ENCODE peak calls at places on chromosomes 4 and X, in four cellular contexts. H, A, J and T are unnamed samples.

GRCh38 chr4:878796-879729 is 53.1 kb downstream of the GAK start:
- DNase-seq in H (no peak), A (no peak), J (no peak), T (no peak)

GRCh38 chr4:106497271-106497670 is 128.7 kb upstream of the GIMD1 start:
- DNase-seq in H (no peak), A (no peak), J (no peak), T (no peak)

GRCh38 chr4:12123709-12124108 is 695.0 kb upstream of the HS3ST1 start:
- DNase-seq in H (no peak), A (no peak), J (peak; percentile 38), T (no peak)

GRCh38 chrX:30653415-30654131 is at the start of gene GK:
- DNase-seq in H (peak; percentile 19), A (no peak), J (no peak), T (no peak)

GRCh38 chr4:70746179-70746839 is 24.5 kb downstream of the RUFY3 start:
- DNase-seq in H (no peak), A (no peak), J (peak; percentile 76), T (no peak)

GRCh38 chr4:155541716-155542115 is 124.9 kb upstream of the GUCY1A1 start:
- DNase-seq in H (no peak), A (no peak), J (no peak), T (no peak)

GRCh38 chr4:128649575-128650205 is 159.8 kb upstream of the JADE1 start:
- DNase-seq in H (peak; percentile 33), A (peak; percentile 12), J (no peak), T (no peak)

GRCh38 chr4:118740869-118741268 is 55.7 kb downstream of the METTL14 start:
- DNase-seq in H (no peak), A (no peak), J (no peak), T (no peak)

GRCh38 chr4:25448379-25449109 is 71.5 kb downstream of the ANAPC4 start:
- DNase-seq in H (no peak), A (no peak), J (no peak), T (no peak)

GRCh38 chr4:146132445-146132844 is 43.1 kb upstream of the LSM6 start:
- DNase-seq in H (no peak), A (no peak), J (no peak), T (no peak)

GRCh38 chr4:182429896-182430295 is 186.7 kb downstream of the TENM3 start:
- DNase-seq in H (no peak), A (no peak), J (no peak), T (no peak)

GRCh38 chrX:19888419-19888879 is 1.0 kb upstream of the SH3KBP1 start:
- DNase-seq in H (no peak), A (peak; percentile 87), J (no peak), T (peak; percentile 33)

GRCh38 chr4:105837037-105837436 is 58.2 kb upstream of the NPNT start:
- DNase-seq in H (no peak), A (no peak), J (no peak), T (no peak)

GRCh38 chr4:26288308-26288982 is 32.4 kb upstream of the RBPJ start:
- DNase-seq in H (no peak), A (peak; percentile 5), J (peak; percentile 62), T (no peak)

GRCh38 chr4:11218692-11219091 is 210.0 kb downstream of the HS3ST1 start:
- DNase-seq in H (no peak), A (no peak), J (no peak), T (no peak)

GRCh38 chr4:34200535-34200934 is 2043.8 kb downstream of the ARAP2 start:
- DNase-seq in H (no peak), A (peak; percentile 8), J (no peak), T (no peak)

GRCh38 chr4:57073559-57073958 is 36.6 kb downstream of the IGFBP7 start:
- DNase-seq in H (no peak), A (no peak), J (no peak), T (no peak)

GRCh38 chr4:185779520-185779919 is 32.5 kb downstream of the SORBS2 start:
- DNase-seq in H (no peak), A (peak; percentile 13), J (no peak), T (no peak)

GRCh38 chr4:47135210-47135609 is 103.8 kb downstream of the GABRB1 start:
- DNase-seq in H (no peak), A (no peak), J (no peak), T (no peak)

GRCh38 chr4:155666701-155667537 is at the start of gene GUCY1A1:
- DNase-seq in H (peak; percentile 16), A (no peak), J (peak; percentile 76), T (no peak)

GRCh38 chrX:72100824-72101351 is 30.8 kb downstream of the RTL5 start:
- DNase-seq in H (peak; percentile 41), A (no peak), J (peak; percentile 57), T (no peak)

GRCh38 chrX:154396948-154397887 is 959 bp upstream of the RPL10 start:
- DNase-seq in H (peak; percentile 83), A (peak; percentile 82), J (peak; percentile 75), T (no peak)

GRCh38 chrX:132393090-132393884 is 95.6 kb downstream of the MBNL3 start:
- DNase-seq in H (no peak), A (no peak), J (no peak), T (no peak)

GRCh38 chr4:188989371-188989770 is 850.1 kb downstream of the TRIML1 start:
- DNase-seq in H (no peak), A (peak; percentile 28), J (no peak), T (no peak)

GRCh38 chr4:41994461-41994860 is 4.1 kb downstream of the SLC30A9 start:
- DNase-seq in H (no peak), A (no peak), J (no peak), T (no peak)

GRCh38 chr4:60134106-60134505 is 1066.0 kb upstream of the ADGRL3 start:
- DNase-seq in H (no peak), A (no peak), J (no peak), T (no peak)

GRCh38 chr4:118120120-118120760 is 86.0 kb downstream of the NDST3 start:
- DNase-seq in H (no peak), A (no peak), J (no peak), T (no peak)

GRCh38 chr4:169017971-169018370 is 7.9 kb upstream of the CBR4 start:
- DNase-seq in H (no peak), A (no peak), J (no peak), T (peak; percentile 33)

GRCh38 chr4:154858166-154858565 is 77.1 kb downstream of the RBM46 start:
- DNase-seq in H (no peak), A (no peak), J (no peak), T (no peak)

GRCh38 chr4:121370729-121371325 is 10.0 kb downstream of the QRFPR start:
- DNase-seq in H (peak; percentile 11), A (peak; percentile 23), J (peak; percentile 34), T (no peak)

GRCh38 chr4:114109776-114110175 is 130.3 kb upstream of the ARSJ start:
- DNase-seq in H (no peak), A (no peak), J (no peak), T (no peak)

GRCh38 chrX:88437563-88437962 is 309.5 kb upstream of the CPXCR1 start:
- DNase-seq in H (no peak), A (no peak), J (no peak), T (no peak)

GRCh38 chr4:112145820-112146813 is 863 bp downstream of the FAM241A start:
- DNase-seq in H (peak; percentile 55), A (peak; percentile 39), J (peak; percentile 51), T (no peak)
- TF ChIP-seq CTCF in H (no peak), A (no peak), J (peak; percentile 53), T (no peak)

GRCh38 chr4:115234405-115235093 is 121.1 kb upstream of the NDST4 start:
- DNase-seq in H (no peak), A (peak; percentile 18), J (no peak), T (no peak)
- TF ChIP-seq CTCF in H (no peak), A (peak; percentile 21), J (no peak), T (peak; percentile 58)

GRCh38 chrX:50941638-50942037 is 31.1 kb downstream of the BMP15 start:
- DNase-seq in H (peak; percentile 8), A (peak; percentile 0), J (no peak), T (no peak)
- TF ChIP-seq CTCF in H (peak; percentile 17), A (peak; percentile 19), J (no peak), T (no peak)

DNA sequence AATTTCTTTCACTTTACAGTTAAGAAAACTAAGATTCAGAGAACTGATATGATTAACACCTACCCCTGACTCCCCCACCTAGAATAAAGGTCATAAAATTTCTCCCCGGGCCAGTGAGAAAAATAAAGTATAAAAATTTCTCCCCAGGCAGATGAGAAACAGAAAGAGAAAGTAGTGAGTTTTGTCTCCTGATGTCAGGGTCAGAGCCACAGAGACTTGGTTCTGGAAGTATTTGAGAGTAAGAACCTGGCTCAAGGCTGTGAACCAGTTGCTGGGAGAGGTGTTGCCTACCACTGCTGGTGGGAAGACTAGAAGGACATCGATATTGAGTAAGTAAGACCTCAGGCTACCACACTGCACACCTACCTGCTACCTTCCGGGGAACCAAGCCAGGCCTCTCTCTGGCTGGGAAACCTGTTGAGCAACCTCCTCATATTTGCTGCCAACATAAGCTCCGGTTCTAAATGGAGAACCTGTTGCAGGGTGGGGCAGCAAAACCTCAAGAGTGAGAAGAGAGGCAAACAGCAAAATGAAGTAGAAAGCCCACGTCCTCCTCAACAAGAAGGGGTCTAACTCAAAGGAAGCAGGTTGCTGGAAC is 104.2 kb upstream of the PUDP start:
- DNase-seq in H (peak; percentile 63), A (no peak), J (peak; percentile 85), T (no peak)
- TF ChIP-seq CTCF in H (no peak), A (no peak), J (no peak), T (no peak)

DNA sequence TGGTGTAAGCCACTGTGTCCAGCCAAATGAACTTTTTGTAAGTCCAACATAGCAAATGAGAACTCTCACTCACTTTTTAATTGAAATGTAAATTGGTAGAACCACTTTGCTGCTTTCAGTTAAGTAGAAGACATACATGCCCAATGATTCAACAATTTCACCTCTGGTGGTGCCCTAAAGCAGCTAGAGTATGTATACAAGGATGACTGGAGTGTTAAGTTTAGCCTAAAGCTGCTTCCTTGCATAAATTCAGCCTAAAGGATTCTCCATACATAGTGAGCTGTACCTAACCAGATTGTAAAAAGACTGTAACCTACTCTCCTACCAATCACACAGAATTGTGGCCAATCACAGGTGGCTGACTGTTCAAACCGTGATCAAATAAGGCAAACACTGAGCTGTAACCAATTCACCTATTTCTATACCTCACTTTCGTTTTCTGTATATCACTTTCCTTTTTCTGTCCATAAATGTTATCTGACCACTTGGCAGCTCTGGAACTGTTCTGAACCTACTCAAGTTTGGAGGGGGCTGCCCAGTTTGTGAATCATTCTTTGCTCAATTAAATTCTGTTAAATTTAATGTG is 39.9 kb downstream of the PDS5A start:
- DNase-seq in H (no peak), A (no peak), J (no peak), T (no peak)
- TF ChIP-seq CTCF in H (no peak), A (no peak), J (no peak), T (no peak)

GRCh38 chrX:135632353-135632752 is 81.1 kb upstream of the CT45A1 start:
- DNase-seq in H (no peak), A (no peak), J (no peak), T (no peak)
- TF ChIP-seq CTCF in H (no peak), A (peak; percentile 11), J (no peak), T (peak; percentile 1)

GRCh38 chr4:99457270-99457669 is 22.1 kb upstream of the ADH7 start:
- DNase-seq in H (no peak), A (no peak), J (no peak), T (no peak)
- TF ChIP-seq CTCF in H (no peak), A (no peak), J (no peak), T (no peak)

DNA sequence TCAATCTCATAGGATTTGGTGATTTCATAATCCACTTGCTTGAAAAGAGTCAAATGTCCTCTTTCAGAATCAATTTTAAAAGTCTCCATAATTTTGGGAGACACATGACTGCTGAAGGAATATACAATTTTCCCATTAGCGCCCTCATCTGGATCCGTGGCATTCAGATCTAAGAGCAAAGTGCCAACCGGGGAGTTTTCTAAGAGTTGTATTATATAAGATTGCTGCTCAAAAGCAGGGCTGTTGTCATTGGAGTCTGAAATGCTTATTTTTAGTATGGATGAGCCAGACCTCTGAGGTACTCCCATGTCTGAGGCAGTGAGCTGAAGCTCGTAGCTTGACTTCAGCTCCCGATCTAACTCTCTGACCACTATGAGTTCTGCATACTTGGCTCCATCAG is 1.2 kb downstream of the PCDH18 start:
- DNase-seq in H (no peak), A (no peak), J (no peak), T (no peak)
- TF ChIP-seq CTCF in H (no peak), A (no peak), J (no peak), T (peak; percentile 31)